ENCODE peak calls at places on chromosomes 16 and 17, in eight cellular contexts. P, S, A, D, H, F, T and M are unnamed samples.

GRCh38 chr17:3535253-3535995 is 22.2 kb downstream of the TRPV3 start:
- DNase-seq in S (no peak), T (peak; percentile 88), D (peak; percentile 57), H (no peak), A (no peak), F (peak; percentile 38), P (peak; percentile 50), M (no peak)

GRCh38 chr17:14737984-14738651 is 437.2 kb downstream of the HS3ST3B1 start:
- DNase-seq in A (peak; percentile 90), T (no peak), P (peak; percentile 36), D (peak; percentile 49), H (no peak), S (peak; percentile 85), F (no peak), M (peak; percentile 71)

GRCh38 chr16:82671743-82672142 is 45.0 kb downstream of the CDH13 start:
- DNase-seq in P (no peak), D (peak; percentile 17), F (no peak), A (no peak), H (no peak), S (no peak), T (no peak), M (no peak)

GRCh38 chr17:75563063-75563758 is 24.4 kb upstream of the MYO15B start:
- DNase-seq in H (no peak), S (no peak), F (no peak), D (no peak), A (no peak), P (no peak), T (no peak), M (no peak)

GRCh38 chr17:58332720-58333395 is 4.3 kb upstream of the TSPOAP1 start:
- DNase-seq in P (no peak), A (no peak), F (no peak), H (no peak), T (peak; percentile 28), D (no peak), S (no peak), M (no peak)

GRCh38 chr17:7479389-7480192 is at the start of gene ZBTB4:
- DNase-seq in S (no peak), A (peak; percentile 92), D (peak; percentile 66), F (peak; percentile 64), P (peak; percentile 65), H (no peak), T (peak; percentile 92), M (peak; percentile 82)

GRCh38 chr16:21302898-21303528 is 24.9 kb upstream of the CRYM start:
- DNase-seq in P (no peak), T (no peak), S (no peak), A (no peak), D (peak; percentile 22), H (peak; percentile 55), F (peak; percentile 23), M (no peak)

GRCh38 chr16:89446975-89447293 is 43.4 kb downstream of the ANKRD11 start:
- DNase-seq in P (no peak), T (no peak), H (no peak), F (no peak), A (no peak), S (no peak), D (no peak), M (no peak)

GRCh38 chr16:25012525-25012991 is 2.6 kb downstream of the ARHGAP17 start:
- DNase-seq in S (peak; percentile 65), A (no peak), P (no peak), F (no peak), T (no peak), H (no peak), D (peak; percentile 59), M (no peak)

GRCh38 chr17:79945591-79946255 is 89.9 kb downstream of the TBC1D16 start:
- DNase-seq in H (no peak), F (no peak), S (peak; percentile 73), P (no peak), A (no peak), T (peak; percentile 35), D (no peak), M (peak; percentile 57)

GRCh38 chr16:79707867-79708266 is 107.3 kb upstream of the MAF start:
- DNase-seq in T (no peak), F (no peak), S (peak; percentile 81), H (no peak), D (peak; percentile 46), P (peak; percentile 53), A (peak; percentile 92), M (peak; percentile 88)

GRCh38 chr16:78504391-78504945 is 405.0 kb downstream of the WWOX start:
- DNase-seq in H (no peak), T (no peak), D (peak; percentile 30), F (no peak), S (peak; percentile 84), A (no peak), P (peak; percentile 32), M (peak; percentile 84)

GRCh38 chr16:52561910-52562741 is 15.2 kb upstream of the TOX3 start:
- DNase-seq in P (peak; percentile 75), F (no peak), A (peak; percentile 75), H (no peak), D (peak; percentile 67), S (no peak), T (no peak), M (no peak)

GRCh38 chr17:72538921-72539352 is 418.1 kb downstream of the SOX9 start:
- DNase-seq in P (peak; percentile 63), S (no peak), A (no peak), D (peak; percentile 31), H (no peak), T (no peak), F (no peak), M (no peak)

GRCh38 chr17:64506576-64507417 is at the start of gene CEP95:
- DNase-seq in A (peak; percentile 98), F (peak; percentile 80), P (peak; percentile 93), H (peak; percentile 90), S (peak; percentile 98), D (peak; percentile 95), T (peak; percentile 97), M (peak; percentile 99)

GRCh38 chr16:10485698-10486382 is 94.6 kb downstream of the EMP2 start:
- DNase-seq in D (no peak), H (no peak), S (no peak), P (no peak), T (no peak), F (no peak), A (no peak), M (no peak)

GRCh38 chr16:88742896-88743605 is 36.7 kb downstream of the CTU2 start:
- DNase-seq in A (no peak), H (no peak), S (no peak), P (no peak), F (no peak), D (peak; percentile 44), T (no peak), M (no peak)

GRCh38 chr16:54118846-54119245 is 167.7 kb downstream of the IRX3 start:
- DNase-seq in A (no peak), T (no peak), D (no peak), F (no peak), H (no peak), S (no peak), P (no peak), M (no peak)

GRCh38 chr16:49575352-49576172 is 202.0 kb downstream of the C16orf78 start:
- DNase-seq in H (peak; percentile 71), T (no peak), S (no peak), P (peak; percentile 35), A (no peak), D (peak; percentile 68), F (no peak), M (no peak)

GRCh38 chr17:51734462-51734861 is 424.1 kb downstream of the CA10 start:
- DNase-seq in S (no peak), F (no peak), P (no peak), D (no peak), H (no peak), A (no peak), T (no peak), M (no peak)

GRCh38 chr16:674968-675883 is at the start of gene RHBDL1:
- DNase-seq in F (peak; percentile 60), A (no peak), D (peak; percentile 57), S (no peak), H (no peak), P (no peak), T (peak; percentile 80), M (no peak)
- TF ChIP-seq POLR2AphosphoS5 in F (peak; percentile 26), A (no peak), D (no peak), S (no peak), H (peak; percentile 17), P (no peak), T (no peak), M (no peak)

DNA sequence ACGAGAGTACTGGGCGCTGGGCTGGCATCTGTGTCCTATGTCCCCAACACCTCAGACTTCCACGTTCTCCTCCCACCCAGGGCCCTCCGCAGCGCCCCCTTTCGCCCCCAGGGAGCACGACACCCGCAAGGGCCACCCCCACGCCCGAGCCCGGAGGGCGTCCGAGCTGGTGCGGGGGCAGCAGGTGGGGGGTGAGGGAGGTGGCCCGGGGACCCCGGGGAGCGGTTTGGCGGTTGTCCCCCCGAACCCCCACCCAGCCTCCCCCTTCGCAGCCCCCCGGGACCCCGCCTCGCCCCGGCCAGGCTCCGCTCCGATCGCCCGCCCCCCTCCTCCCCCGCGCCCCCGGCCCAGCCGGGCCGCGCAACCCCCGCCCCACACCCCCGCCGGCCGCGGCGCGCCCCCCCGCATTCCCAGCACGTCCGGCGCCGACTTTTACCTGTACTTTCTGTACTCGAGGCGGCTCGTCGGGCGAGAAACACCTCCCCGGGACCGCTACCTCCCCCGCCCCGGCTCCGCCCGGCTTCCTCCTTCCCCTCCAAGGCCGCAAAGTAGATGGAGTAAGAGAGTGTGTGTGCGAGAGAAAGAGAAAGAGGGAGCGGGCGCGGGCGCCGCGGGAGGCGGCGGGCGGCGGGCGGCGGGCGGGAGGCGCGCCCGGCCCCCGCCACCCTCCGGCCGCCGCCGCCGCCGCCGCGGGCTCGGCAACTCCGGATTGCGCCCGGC is 897 bp downstream of the CDYL2 start:
- DNase-seq in H (no peak), D (peak; percentile 26), A (no peak), F (peak; percentile 33), P (peak; percentile 45), T (peak; percentile 66), S (peak; percentile 79), M (no peak)
- TF ChIP-seq EP300 in H (no peak), D (no peak), A (no peak), F (no peak), P (no peak), T (no peak), S (no peak), M (no peak)

GRCh38 chr16:27404163-27404823 is 2.3 kb downstream of the IL21R start:
- DNase-seq in H (no peak), T (no peak), P (no peak), A (peak; percentile 62), S (no peak), D (no peak), F (no peak), M (no peak)
- TF ChIP-seq POLR2AphosphoS5 in H (peak; percentile 76), T (no peak), P (no peak), A (no peak), S (no peak), D (no peak), F (no peak), M (no peak)

DNA sequence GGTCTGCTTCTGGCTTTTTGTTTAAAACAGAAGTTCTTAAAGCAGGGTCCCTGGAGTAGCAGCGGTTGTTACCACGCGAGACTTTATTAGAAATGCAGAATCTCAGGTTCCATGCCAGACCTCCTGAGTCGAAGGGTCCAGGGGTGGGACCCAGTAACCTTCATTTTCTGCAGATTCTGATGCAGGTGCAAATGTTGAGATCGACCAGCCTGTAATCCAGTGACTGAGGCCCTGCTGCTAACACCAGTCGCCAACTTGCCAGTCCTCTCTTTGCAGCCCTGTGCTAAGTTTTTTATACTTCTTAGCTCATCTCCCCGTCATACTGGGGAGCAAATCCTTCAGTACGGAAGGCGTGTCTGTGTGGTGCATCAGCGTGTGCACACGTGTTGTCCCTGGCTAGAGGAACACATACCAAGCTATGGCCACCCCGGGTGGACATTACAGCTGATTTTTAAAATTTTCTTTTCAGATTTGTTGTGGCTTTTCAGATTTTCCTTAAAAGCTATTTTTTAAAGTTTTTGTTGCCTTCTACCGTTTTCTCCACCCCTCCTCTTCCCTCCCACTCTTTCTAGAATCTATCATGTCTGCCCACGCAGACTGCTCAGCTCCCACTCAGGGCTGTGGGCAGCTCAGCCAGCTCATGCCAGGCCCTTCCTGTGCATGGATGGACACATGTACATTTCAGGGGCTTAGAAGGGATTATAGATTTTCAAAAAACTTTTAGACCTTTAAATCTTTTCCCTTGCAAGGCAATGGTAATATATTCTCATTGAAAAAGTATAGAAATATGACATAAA is 57.7 kb downstream of the MEAK7 start:
- DNase-seq in A (no peak), D (no peak), S (no peak), H (no peak), P (no peak), F (no peak), T (no peak), M (peak; percentile 8)
- TF ChIP-seq EP300 in A (no peak), D (no peak), S (no peak), H (no peak), P (no peak), F (no peak), T (no peak), M (no peak)